ENCODE peak calls at places on chromosomes 5 and 9, in five cellular contexts. T is OCI-LY7, Y is astrocyte, G is mammary epithelial cell, Z is fibroblast of lung. O is an unnamed sample.

GRCh38 chr5:75654693-75655315 is 43.6 kb downstream of the ANKDD1B start:
- DNase-seq in Z (no peak), Y (no peak), T (no peak), G (no peak), O (no peak)

GRCh38 chr5:149561848-149562247 is 10.6 kb upstream of the CSNK1A1 start:
- DNase-seq in Z (peak; percentile 98), Y (peak; percentile 98), T (peak; percentile 17), G (peak; percentile 92), O (no peak)

GRCh38 chr5:40679998-40680681 is 425 bp downstream of the PTGER4 start:
- DNase-seq in Z (no peak), G (no peak), Y (no peak), T (no peak), O (no peak)

GRCh38 chr9:8492679-8493078 is 693.1 kb upstream of the DMAC1 start:
- DNase-seq in G (no peak), T (no peak), Z (no peak), Y (no peak), O (no peak)

GRCh38 chr5:149771216-149771973 is 41.3 kb downstream of the PPARGC1B start:
- DNase-seq in G (no peak), Y (no peak), T (no peak), Z (no peak), O (no peak)

GRCh38 chr9:114283551-114284111 is 39.3 kb upstream of the ORM1 start:
- DNase-seq in G (no peak), Z (no peak), Y (no peak), T (no peak), O (no peak)

GRCh38 chr5:136047858-136048257 is 19.1 kb downstream of the TGFBI start:
- DNase-seq in Y (no peak), T (no peak), G (no peak), Z (peak; percentile 58), O (no peak)

GRCh38 chr5:71601222-71602026 is 14.3 kb downstream of the MCCC2 start:
- DNase-seq in Y (peak; percentile 94), T (peak; percentile 64), G (peak; percentile 98), Z (peak; percentile 96), O (no peak)

GRCh38 chr5:172533399-172534228 is 79.3 kb upstream of the SH3PXD2B start:
- DNase-seq in T (no peak), Y (peak; percentile 16), G (peak; percentile 60), Z (peak; percentile 23), O (no peak)

GRCh38 chr9:127390563-127390962 is 6.4 kb upstream of the SLC2A8 start:
- DNase-seq in G (no peak), Y (no peak), Z (no peak), T (no peak), O (no peak)

GRCh38 chr9:102700936-102701335 is 294.2 kb upstream of the CYLC2 start:
- DNase-seq in G (peak; percentile 2), Z (no peak), Y (no peak), T (no peak), O (no peak)

GRCh38 chr9:15349892-15350761 is 43.1 kb upstream of the TTC39B start:
- DNase-seq in T (no peak), Y (peak; percentile 6), Z (peak; percentile 20), G (peak; percentile 57), O (no peak)

GRCh38 chr9:105296889-105297288 is 52.4 kb downstream of the SLC44A1 start:
- DNase-seq in Z (peak; percentile 96), T (no peak), G (peak; percentile 96), Y (peak; percentile 96), O (peak; percentile 20)

GRCh38 chr5:5497132-5497748 is 74.8 kb downstream of the ICE1 start:
- DNase-seq in T (peak; percentile 39), Z (peak; percentile 48), Y (peak; percentile 24), G (peak; percentile 20), O (peak; percentile 15)

GRCh38 chr5:64939772-64940510 is 171.2 kb downstream of the CWC27 start:
- DNase-seq in Y (no peak), G (no peak), Z (peak; percentile 34), T (no peak), O (no peak)

GRCh38 chr9:81741103-81741502 is 51.8 kb upstream of the TLE1 start:
- DNase-seq in Y (no peak), Z (peak; percentile 8), T (no peak), G (peak; percentile 24), O (no peak)

GRCh38 chr5:132420706-132421272 is 51.3 kb downstream of the SLC22A5 start:
- DNase-seq in Z (no peak), T (peak; percentile 94), Y (no peak), G (no peak), O (no peak)

GRCh38 chr5:132418876-132419275 is 49.4 kb downstream of the SLC22A5 start:
- DNase-seq in T (no peak), Y (no peak), Z (no peak), G (no peak), O (no peak)

GRCh38 chr5:132421442-132421841 is 51.9 kb downstream of the SLC22A5 start:
- DNase-seq in Z (no peak), Y (no peak), T (no peak), G (no peak), O (no peak)

GRCh38 chr5:132417889-132418432 is 48.5 kb downstream of the SLC22A5 start:
- DNase-seq in T (no peak), G (no peak), Y (no peak), Z (no peak), O (no peak)

DNA sequence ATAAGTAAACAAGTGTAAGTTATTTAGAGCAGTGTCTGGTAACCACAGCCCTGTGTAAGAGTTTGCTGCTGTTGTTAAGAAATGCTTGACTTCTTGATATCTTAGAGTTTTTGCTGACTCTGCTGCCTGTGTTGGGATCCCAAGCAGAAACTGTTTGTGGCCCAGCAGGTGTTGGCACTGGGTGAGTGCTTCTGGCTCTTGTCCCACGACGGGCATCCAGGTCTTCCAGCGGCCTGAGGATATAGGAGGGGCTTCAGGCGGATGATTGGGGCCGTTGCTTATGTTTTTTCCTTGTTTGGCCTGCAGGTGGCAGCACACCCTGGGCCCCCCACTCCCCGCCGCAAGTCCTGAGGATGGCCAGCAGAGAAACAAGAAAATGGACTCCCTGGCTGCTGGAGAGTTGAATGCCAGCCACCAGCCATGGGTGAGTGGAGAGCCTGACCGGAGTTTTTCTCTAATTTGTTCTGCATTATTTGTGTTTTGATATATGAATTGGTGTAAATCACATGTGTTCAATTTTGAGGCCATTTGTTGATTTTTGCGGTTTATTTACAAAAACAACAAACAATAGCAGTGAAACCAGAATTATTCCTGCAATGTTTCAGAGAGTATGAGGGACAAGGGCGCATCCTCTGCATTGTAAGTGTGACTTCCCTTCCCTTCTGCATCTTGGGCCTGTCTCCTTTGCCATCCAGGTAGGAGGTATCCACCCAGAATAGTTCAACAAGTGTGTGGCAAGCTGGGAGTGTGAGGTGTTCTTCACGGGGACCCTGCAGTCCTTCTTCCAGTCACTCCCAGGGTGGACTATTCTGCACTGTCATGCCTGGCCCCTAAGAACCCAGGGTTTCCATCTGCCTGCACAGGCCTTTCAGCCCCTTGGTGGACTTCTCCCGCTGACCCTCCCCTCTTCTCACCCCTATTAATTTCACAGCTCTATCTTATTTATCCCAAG is 50.3 kb downstream of the SLC22A5 start:
- DNase-seq in Z (peak; percentile 71), G (peak; percentile 48), Y (peak; percentile 48), T (peak; percentile 82), O (peak; percentile 66)
- H2AFZ ChIP-seq in Z (no peak overlapping the region), G (peak overlapping the region; percentile 13), Y (peak overlapping the region; percentile 43), T (peak overlapping the region; percentile 37), O (peak overlapping the region; percentile 74)

DNA sequence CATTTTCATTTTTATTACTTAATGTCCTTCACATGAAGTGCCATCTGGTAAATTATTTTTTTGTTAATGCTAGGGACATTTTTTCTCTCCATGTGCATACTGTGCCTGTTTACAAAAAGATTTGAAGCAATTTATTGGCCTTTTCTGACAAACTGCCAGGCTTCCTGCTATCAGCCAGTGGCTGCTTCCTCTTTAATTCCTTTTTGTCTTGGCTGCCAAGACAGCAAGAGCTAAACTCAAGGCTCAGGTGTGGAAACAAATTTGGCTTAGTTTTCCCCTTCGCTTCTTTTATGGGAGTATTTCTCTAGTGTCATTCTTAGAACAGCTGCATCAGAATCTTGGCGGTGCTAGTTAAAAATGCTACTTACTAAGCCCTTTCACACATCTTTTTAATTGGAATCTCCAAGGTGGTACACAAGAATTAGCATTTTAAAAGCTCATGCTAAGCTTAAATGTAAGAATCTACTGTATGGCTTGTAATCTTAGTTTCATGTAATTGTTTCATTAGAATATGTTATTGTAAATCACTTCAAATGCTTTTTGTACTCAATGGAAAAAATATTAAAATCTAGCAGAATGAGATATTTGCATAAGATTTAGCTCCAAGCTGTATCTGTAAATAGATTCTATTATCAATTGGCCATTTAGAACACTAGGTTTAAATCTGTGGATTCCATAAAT is 134.2 kb upstream of the RASGRF2 start:
- DNase-seq in G (no peak), T (no peak), Z (no peak), Y (no peak), O (no peak)
- H2AFZ ChIP-seq in G (no peak overlapping the region), T (no peak overlapping the region), Z (no peak overlapping the region), Y (no peak overlapping the region), O (no peak overlapping the region)

GRCh38 chr9:5951686-5952211 is 61.1 kb downstream of the MLANA start:
- DNase-seq in T (no peak), Z (peak; percentile 67), G (peak; percentile 57), Y (peak; percentile 54), O (no peak)

GRCh38 chr9:5945112-5945511 is 54.4 kb downstream of the MLANA start:
- DNase-seq in Y (no peak), T (no peak), G (no peak), Z (no peak), O (no peak)

GRCh38 chr9:5947912-5948311 is 57.2 kb downstream of the MLANA start:
- DNase-seq in T (no peak), Y (no peak), G (no peak), Z (no peak), O (no peak)

GRCh38 chr9:5953743-5954707 is 61.4 kb downstream of the RANBP6 start:
- DNase-seq in Y (no peak), Z (no peak), G (no peak), T (no peak), O (no peak)

DNA sequence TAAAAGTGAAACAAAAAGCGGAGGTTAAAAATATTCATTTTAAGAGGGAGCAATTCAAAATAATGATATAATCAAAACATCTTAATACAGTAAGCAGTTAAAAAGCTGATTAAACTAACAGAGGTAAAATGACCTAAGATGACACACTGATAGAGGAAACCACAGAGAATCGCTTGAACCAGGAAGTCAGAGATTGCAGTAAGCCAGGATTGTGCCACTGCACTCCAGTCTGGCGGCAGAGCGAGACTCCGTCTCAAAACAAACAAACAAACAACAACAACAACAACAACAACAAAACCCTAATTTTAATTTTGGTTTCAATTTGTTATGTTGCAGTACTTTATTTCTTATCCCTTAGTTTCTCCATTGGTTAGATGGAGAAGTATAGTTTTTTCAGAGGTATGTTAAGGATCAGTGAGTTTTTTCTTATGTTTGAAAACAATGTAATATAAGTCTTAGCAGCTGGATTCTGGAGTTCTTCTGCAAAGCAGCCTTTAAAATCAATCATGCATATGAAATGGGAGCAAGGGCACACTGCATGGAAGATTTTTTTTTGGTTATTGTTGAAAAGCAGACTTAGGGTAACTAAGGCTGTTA is 58.5 kb downstream of the MLANA start:
- DNase-seq in G (peak; percentile 21), Y (peak; percentile 7), Z (peak; percentile 24), T (no peak), O (no peak)
- H2AFZ ChIP-seq in G (no peak overlapping the region), Y (no peak overlapping the region), Z (no peak overlapping the region), T (no peak overlapping the region), O (no peak overlapping the region)

GRCh38 chr5:93057311-93057710 is 523.7 kb downstream of the NR2F1-AS1 start:
- DNase-seq in Y (no peak), Z (no peak), T (no peak), G (no peak), O (no peak)

GRCh38 chr5:93058309-93058708 is 522.7 kb downstream of the NR2F1-AS1 start:
- DNase-seq in Y (peak; percentile 71), G (peak; percentile 46), T (no peak), Z (peak; percentile 74), O (no peak)

DNA sequence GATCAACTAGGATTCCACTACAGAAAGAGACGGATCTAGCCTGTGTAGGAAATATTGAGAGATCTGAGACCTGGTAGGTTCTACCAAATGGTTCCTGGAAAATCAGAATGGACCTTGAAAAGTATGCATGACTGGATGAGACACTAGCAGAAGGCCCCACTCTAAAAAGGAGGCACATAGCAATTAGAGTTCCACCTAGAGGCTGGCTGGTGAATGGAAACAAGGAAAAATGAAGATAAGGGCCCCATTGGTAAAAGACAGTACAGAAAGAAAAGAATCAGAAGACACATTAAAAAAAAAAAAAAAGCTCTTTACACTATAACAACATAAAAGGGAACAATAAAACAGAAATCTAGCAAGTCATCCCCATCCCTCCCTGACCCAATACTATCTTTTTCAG is 518.5 kb downstream of the NR2F1-AS1 start:
- DNase-seq in G (no peak), Y (no peak), Z (no peak), T (no peak), O (no peak)
- H2AFZ ChIP-seq in G (no peak overlapping the region), Y (no peak overlapping the region), Z (no peak overlapping the region), T (no peak overlapping the region), O (peak overlapping the region; percentile 21)